ENCODE peak calls at places on chromosome 12, in five cellular contexts. C is DND-41, E is astrocyte, H is IMR-90, F is HCT116. W is an unnamed sample.

GRCh38 chr12:44972746-44973421 is 78.0 kb downstream of the DBX2 start:
- DNase-seq in E (no peak), C (peak; percentile 33), H (no peak), F (peak; percentile 22), W (no peak)

GRCh38 chr12:117045175-117045997 is 53.8 kb downstream of the TESC start:
- DNase-seq in F (no peak), C (no peak), E (no peak), H (no peak), W (no peak)

GRCh38 chr12:57545809-57546437 is 1.1 kb downstream of the DCTN2 start:
- DNase-seq in H (peak; percentile 12), E (peak; percentile 13), F (no peak), C (no peak), W (peak; percentile 51)

GRCh38 chr12:111010061-111010460 is 89.7 kb upstream of the MYL2 start:
- DNase-seq in F (no peak), H (no peak), E (no peak), C (no peak), W (no peak)

GRCh38 chr12:114933428-114934160 is 249.6 kb upstream of the TBX3 start:
- DNase-seq in C (no peak), F (peak; percentile 73), H (peak; percentile 94), E (peak; percentile 88), W (no peak)

GRCh38 chr12:57479376-57480115 is at the start of gene ARHGAP9:
- DNase-seq in F (no peak), H (peak; percentile 44), E (no peak), C (no peak), W (no peak)

GRCh38 chr12:122994140-122994675 is 13.7 kb downstream of the ARL6IP4 start:
- DNase-seq in C (no peak), E (no peak), F (no peak), H (no peak), W (no peak)

GRCh38 chr12:126247936-126248335 is 1182.7 kb downstream of the AACS start:
- DNase-seq in H (no peak), F (no peak), E (peak; percentile 18), C (no peak), W (no peak)

GRCh38 chr12:106135781-106136180 is 3.0 kb downstream of the NUAK1 start:
- DNase-seq in H (peak; percentile 55), F (no peak), E (no peak), C (no peak), W (no peak)

GRCh38 chr12:85348779-85349178 is 68.8 kb downstream of the ALX1 start:
- DNase-seq in E (no peak), H (no peak), F (no peak), C (no peak), W (no peak)

GRCh38 chr12:32366704-32367103 is 32.7 kb upstream of the FGD4 start:
- DNase-seq in C (no peak), F (no peak), E (no peak), H (no peak), W (no peak)

GRCh38 chr12:115752913-115753726 is 524.4 kb downstream of the MED13L start:
- DNase-seq in H (peak; percentile 77), F (peak; percentile 42), C (peak; percentile 15), E (peak; percentile 50), W (peak; percentile 36)

GRCh38 chr12:64064240-64064639 is 157.9 kb downstream of the KICS2 start:
- DNase-seq in H (no peak), E (no peak), F (no peak), C (no peak), W (no peak)

GRCh38 chr12:122917508-122918227 is 21.7 kb upstream of the VPS37B start:
- DNase-seq in F (no peak), H (peak; percentile 73), C (no peak), E (peak; percentile 65), W (peak; percentile 77)

GRCh38 chr12:119444462-119445044 is 110.0 kb downstream of the CCDC60 start:
- DNase-seq in F (peak; percentile 85), H (no peak), C (peak; percentile 58), E (peak; percentile 2), W (peak; percentile 30)

GRCh38 chr12:123119808-123120207 is 31.1 kb downstream of the PITPNM2 start:
- DNase-seq in H (no peak), F (no peak), E (no peak), C (no peak), W (no peak)

GRCh38 chr12:97368462-97369150 is 94.0 kb upstream of the RMST start:
- DNase-seq in H (no peak), E (no peak), C (no peak), F (no peak), W (no peak)

GRCh38 chr12:119222222-119222951 is 43.7 kb downstream of the HSPB8 start:
- DNase-seq in H (no peak), E (no peak), C (no peak), F (no peak), W (no peak)

GRCh38 chr12:41604830-41605229 is 416.7 kb downstream of the PDZRN4 start:
- DNase-seq in C (no peak), H (no peak), F (no peak), E (peak; percentile 49), W (no peak)

GRCh38 chr12:78457951-78458350 is 406.6 kb upstream of the SYT1 start:
- DNase-seq in F (no peak), H (peak; percentile 72), E (peak; percentile 35), C (no peak), W (no peak)

GRCh38 chr12:76587428-76588178 is 28.0 kb upstream of the OSBPL8 start:
- DNase-seq in E (no peak), F (no peak), C (no peak), H (peak; percentile 1), W (no peak)

GRCh38 chr12:37547611-37548010 is 769.0 kb upstream of the ALG10B start:
- DNase-seq in H (no peak), C (no peak), E (no peak), F (no peak), W (no peak)

GRCh38 chr12:19746471-19746870 is 307.2 kb downstream of the AEBP2 start:
- DNase-seq in H (no peak), F (no peak), C (no peak), E (no peak), W (no peak)

GRCh38 chr12:99131761-99132199 is 486.7 kb downstream of the APAF1 start:
- DNase-seq in E (peak; percentile 23), H (no peak), C (no peak), F (no peak), W (no peak)

GRCh38 chr12:105775351-105775750 is 363.4 kb downstream of the NUAK1 start:
- DNase-seq in F (no peak), E (peak; percentile 60), H (peak; percentile 23), C (no peak), W (no peak)

GRCh38 chr12:122336015-122336946 is 70.0 kb upstream of the VPS33A start:
- DNase-seq in E (no peak), C (peak; percentile 55), H (peak; percentile 34), F (peak; percentile 10), W (no peak)

GRCh38 chr12:116313194-116313910 is 35.9 kb upstream of the MED13L start:
- DNase-seq in F (no peak), H (no peak), E (no peak), C (no peak), W (no peak)

GRCh38 chr12:85029456-85029855 is 6.6 kb downstream of the TSPAN19 start:
- DNase-seq in F (peak; percentile 21), C (no peak), H (peak; percentile 26), E (no peak), W (no peak)

GRCh38 chr12:63078911-63079310 is 72.1 kb downstream of the AVPR1A start:
- DNase-seq in H (no peak), F (no peak), E (no peak), C (no peak), W (no peak)

GRCh38 chr12:13835657-13836056 is 145.7 kb downstream of the GRIN2B start:
- DNase-seq in C (no peak), F (no peak), E (no peak), H (no peak), W (no peak)

GRCh38 chr12:48235796-48236333 is 32.8 kb upstream of the OR10AD1 start:
- DNase-seq in F (no peak), C (no peak), H (no peak), E (no peak), W (no peak)

GRCh38 chr12:31778687-31779086 is 49.9 kb upstream of the AMN1 start:
- DNase-seq in F (no peak), C (no peak), E (no peak), H (no peak), W (no peak)

GRCh38 chr12:75208851-75209781 is 523 bp downstream of the KCNC2 start:
- DNase-seq in E (peak; percentile 34), H (peak; percentile 18), C (peak; percentile 34), F (no peak), W (no peak)

GRCh38 chr12:481422-481821 is 21.7 kb downstream of the B4GALNT3 start:
- DNase-seq in H (peak; percentile 11), E (peak; percentile 74), F (no peak), C (no peak), W (no peak)

GRCh38 chr12:47824629-47825028 is 4.9 kb upstream of the HDAC7 start:
- DNase-seq in H (no peak), F (no peak), C (no peak), E (no peak), W (no peak)

GRCh38 chr12:79451988-79452387 is 238.8 kb downstream of the PAWR start:
- DNase-seq in E (peak; percentile 91), H (peak; percentile 88), F (no peak), C (no peak), W (peak; percentile 22)

GRCh38 chr12:131916306-131917138 is 12.6 kb upstream of the PUS1 start:
- DNase-seq in E (no peak), C (no peak), F (no peak), H (no peak), W (no peak)

DNA sequence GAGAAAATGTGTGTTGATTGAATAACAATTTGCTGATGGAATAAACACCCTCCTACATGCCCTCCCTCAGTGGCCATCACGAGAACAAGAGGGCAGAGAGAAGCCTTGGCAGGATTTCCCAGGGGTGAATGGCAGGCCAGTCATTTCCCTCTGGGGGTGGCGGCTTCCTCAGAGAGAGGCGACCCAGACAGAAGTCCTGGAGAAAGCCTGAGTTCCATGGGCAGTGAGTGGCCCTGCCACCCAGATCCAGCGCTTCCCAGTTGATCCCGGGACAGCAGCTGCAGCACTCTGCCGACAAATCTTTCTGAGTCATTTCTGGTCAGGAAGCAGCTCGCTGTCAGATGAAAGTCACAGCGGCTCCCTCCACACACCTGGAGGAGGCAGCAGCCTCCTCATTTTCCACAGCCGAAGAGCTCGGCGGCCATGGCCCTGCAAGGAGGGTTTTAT is 123.0 kb downstream of the SCARB1 start:
- DNase-seq in F (peak; percentile 78), H (peak; percentile 66), C (peak; percentile 44), E (peak; percentile 64), W (no peak)
- H3K4me1 ChIP-seq in F (peaks cover 53% of the 10 kb centered on the region), H (peaks cover 10% of the 10 kb centered on the region), C (no peaks in the 10 kb centered on the region), E (peaks cover 55% of the 10 kb centered on the region), W (no peaks in the 10 kb centered on the region)

GRCh38 chr12:26124491-26125450 is at the start of gene BHLHE41:
- DNase-seq in E (peak; percentile 76), H (peak; percentile 36), F (no peak), C (no peak), W (peak; percentile 79)
- H3K9ac ChIP-seq in E (peak within 1 kb of the TSS; percentile 94), H (peak within 1 kb of the TSS; percentile 87), F (peak within 1 kb of the TSS; percentile 72), C (peak within 1 kb of the TSS; percentile 14), W (peak within 1 kb of the TSS; percentile 75)

DNA sequence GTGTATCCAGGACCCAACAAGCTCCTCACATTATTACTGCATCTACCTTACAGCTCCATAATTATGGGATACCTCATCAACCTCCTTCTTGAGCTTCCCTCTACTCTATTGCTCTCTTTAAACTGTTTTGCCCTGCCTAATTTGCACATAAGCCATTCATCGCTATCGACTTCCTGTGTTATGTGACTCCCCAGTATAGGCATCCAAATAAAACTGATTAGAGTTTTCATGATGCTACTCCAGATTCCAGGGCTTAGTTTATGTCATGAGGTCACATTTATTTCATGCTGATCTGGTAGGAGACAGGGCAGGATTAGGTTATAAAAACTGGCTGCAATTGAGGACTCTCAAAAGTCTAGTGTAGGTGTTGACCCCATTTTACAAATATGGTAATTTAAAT is 569.9 kb upstream of the MGAT4C start:
- DNase-seq in C (no peak), F (no peak), E (no peak), H (no peak), W (no peak)
- H3K9me3 ChIP-seq in C (no peaks in the 10 kb centered on the region), F (no peaks in the 10 kb centered on the region), E (no peaks in the 10 kb centered on the region), H (no peaks in the 10 kb centered on the region), W (no peaks in the 10 kb centered on the region)

GRCh38 chr12:53994691-53995310 is 5.2 kb upstream of the HOXC9 start:
- DNase-seq in E (no peak), C (no peak), H (no peak), F (no peak), W (no peak)
- H3K4me1 ChIP-seq in E (peaks cover 4% of the 10 kb centered on the region), C (peaks cover 18% of the 10 kb centered on the region), H (peaks cover 2% of the 10 kb centered on the region), F (peaks cover 17% of the 10 kb centered on the region), W (peaks cover 9% of the 10 kb centered on the region)